ENCODE peak calls at places on chromosomes 3 and 15, in ten cellular contexts. O is HTR-8/SVneo; L is progenitor cell of endocrine pancreas; Y is stimulated activated CD4-positive, alpha-beta T cell treated with anti-CD3 and anti-CD28 coated beads, Interleukin-1b, Interleukin-23, amount 100 ng/mL, for 4 hours; U is KG1; P is GM20000; D is fibroblast of pulmonary artery; N is uterus; B is IMR-90; H is GM19239. G is an unnamed sample.

GRCh38 chr15:29554531-29554930 is 267.7 kb downstream of the TJP1 start:
- DNase-seq in O (no peak), L (no peak), Y (no peak), U (no peak), P (no peak), D (no peak), N (no peak), B (no peak), H (no peak), G (no peak)

GRCh38 chr15:89747708-89748682 is 3.1 kb downstream of the MESP1 start:
- DNase-seq in O (no peak), L (no peak), Y (no peak), U (no peak), P (no peak), D (peak; percentile 17), N (no peak), B (no peak), H (no peak), G (no peak)

GRCh38 chr15:76378691-76379090 is 42.1 kb downstream of the ISL2 start:
- DNase-seq in O (no peak), L (no peak), Y (no peak), U (no peak), P (no peak), D (no peak), N (no peak), B (no peak), H (no peak), G (no peak)

GRCh38 chr15:71171195-71171594 is 55.9 kb downstream of the THSD4 start:
- DNase-seq in O (no peak), L (no peak), Y (no peak), U (no peak), P (no peak), D (no peak), N (no peak), B (no peak), H (no peak), G (no peak)

GRCh38 chr3:181888234-181888633 is 176.5 kb downstream of the SOX2 start:
- DNase-seq in O (no peak), L (no peak), Y (no peak), U (no peak), P (no peak), D (no peak), N (no peak), B (no peak), H (no peak), G (no peak)

GRCh38 chr15:92074646-92075045 is 221.1 kb downstream of the SLCO3A1 start:
- DNase-seq in O (no peak), L (no peak), Y (no peak), U (no peak), P (no peak), D (peak; percentile 65), N (peak; percentile 36), B (peak; percentile 44), H (no peak), G (peak; percentile 61)

GRCh38 chr3:36615861-36616260 is 148.5 kb downstream of the DCLK3 start:
- DNase-seq in O (no peak), L (no peak), Y (no peak), U (no peak), P (no peak), D (no peak), N (no peak), B (no peak), H (no peak), G (no peak)

GRCh38 chr3:138941259-138941885 is 5.6 kb downstream of the FOXL2 start:
- DNase-seq in O (no peak), L (peak; percentile 62), Y (no peak), U (no peak), P (no peak), D (peak; percentile 66), N (no peak), B (peak; percentile 33), H (no peak), G (no peak)

GRCh38 chr3:186471781-186472180 is 72.4 kb downstream of the CRYGS start:
- DNase-seq in O (no peak), L (no peak), Y (no peak), U (no peak), P (no peak), D (no peak), N (no peak), B (no peak), H (no peak), G (no peak)

GRCh38 chr3:185126201-185126600 is 26.7 kb downstream of the C3orf70 start:
- DNase-seq in O (no peak), L (no peak), Y (no peak), U (no peak), P (no peak), D (no peak), N (no peak), B (no peak), H (no peak), G (no peak)

GRCh38 chr15:73927476-73928240 is 1.4 kb downstream of the LOXL1 start:
- DNase-seq in O (peak; percentile 75), L (peak; percentile 63), Y (peak; percentile 74), U (peak; percentile 68), P (peak; percentile 80), D (peak; percentile 46), N (peak; percentile 54), B (peak; percentile 51), H (peak; percentile 50), G (peak; percentile 70)

GRCh38 chr15:39251413-39252197 is 329.3 kb upstream of the THBS1 start:
- DNase-seq in O (no peak), L (no peak), Y (no peak), U (no peak), P (no peak), D (peak; percentile 64), N (no peak), B (peak; percentile 60), H (no peak), G (no peak)

GRCh38 chr3:11054739-11055438 is 62.3 kb downstream of the SLC6A1 start:
- DNase-seq in O (no peak), L (no peak), Y (no peak), U (no peak), P (no peak), D (no peak), N (no peak), B (no peak), H (no peak), G (no peak)

GRCh38 chr15:57570994-57571393 is 20.7 kb upstream of the MYZAP start:
- DNase-seq in O (peak; percentile 34), L (no peak), Y (no peak), U (no peak), P (no peak), D (peak; percentile 76), N (no peak), B (peak; percentile 21), H (no peak), G (no peak)

GRCh38 chr3:3177861-3178497 is 1.5 kb downstream of the CRBN start:
- DNase-seq in O (no peak), L (no peak), Y (no peak), U (no peak), P (no peak), D (peak; percentile 46), N (no peak), B (peak; percentile 12), H (no peak), G (no peak)

GRCh38 chr3:187139126-187139894 is at the start of gene RPL39L:
- DNase-seq in O (peak; percentile 92), L (peak; percentile 66), Y (peak; percentile 91), U (no peak), P (peak; percentile 91), D (peak; percentile 87), N (peak; percentile 71), B (peak; percentile 76), H (peak; percentile 85), G (peak; percentile 86)

GRCh38 chr3:66499881-66500574 is 794 bp downstream of the LRIG1 start:
- DNase-seq in O (no peak), L (peak; percentile 43), Y (peak; percentile 42), U (no peak), P (peak; percentile 62), D (peak; percentile 19), N (peak; percentile 42), B (peak; percentile 43), H (no peak), G (peak; percentile 45)

GRCh38 chr3:121894191-121894990 is at the start of gene SLC15A2:
- DNase-seq in O (no peak), L (no peak), Y (no peak), U (no peak), P (no peak), D (peak; percentile 13), N (no peak), B (no peak), H (no peak), G (peak; percentile 50)

GRCh38 chr3:46722443-46722842 is 4.8 kb upstream of the PRSS50 start:
- DNase-seq in O (no peak), L (no peak), Y (no peak), U (no peak), P (no peak), D (no peak), N (no peak), B (no peak), H (no peak), G (no peak)

GRCh38 chr3:124860599-124860998 is 26.6 kb downstream of the ITGB5 start:
- DNase-seq in O (peak; percentile 86), L (no peak), Y (no peak), U (no peak), P (no peak), D (peak; percentile 98), N (peak; percentile 88), B (peak; percentile 96), H (no peak), G (peak; percentile 61)

GRCh38 chr3:34683851-34684250 is 885.4 kb downstream of the PDCD6IP start:
- DNase-seq in O (peak; percentile 3), L (peak; percentile 49), Y (peak; percentile 8), U (peak; percentile 33), P (peak; percentile 4), D (peak; percentile 71), N (peak; percentile 22), B (peak; percentile 11), H (no peak), G (peak; percentile 52)

GRCh38 chr3:36903119-36903882 is 41.6 kb downstream of the TRANK1 start:
- DNase-seq in O (no peak), L (no peak), Y (no peak), U (no peak), P (no peak), D (peak; percentile 11), N (no peak), B (no peak), H (no peak), G (no peak)

GRCh38 chr15:50854594-50855490 is 53.6 kb upstream of the AP4E1 start:
- DNase-seq in O (no peak), L (no peak), Y (no peak), U (no peak), P (peak; percentile 39), D (peak; percentile 6), N (no peak), B (peak; percentile 11), H (no peak), G (no peak)

GRCh38 chr15:29596266-29596665 is 226.0 kb downstream of the TJP1 start:
- DNase-seq in O (no peak), L (no peak), Y (no peak), U (no peak), P (no peak), D (peak; percentile 66), N (no peak), B (peak; percentile 45), H (no peak), G (no peak)

GRCh38 chr15:31328425-31328998 is 1.9 kb downstream of the KLF13 start:
- DNase-seq in O (no peak), L (no peak), Y (peak; percentile 79), U (no peak), P (peak; percentile 70), D (peak; percentile 29), N (no peak), B (peak; percentile 49), H (no peak), G (no peak)

GRCh38 chr3:142808103-142808917 is 80.6 kb downstream of the PCOLCE2 start:
- DNase-seq in O (peak; percentile 35), L (no peak), Y (no peak), U (no peak), P (no peak), D (peak; percentile 72), N (no peak), B (peak; percentile 72), H (no peak), G (no peak)

GRCh38 chr3:55416381-55416821 is 70.7 kb downstream of the WNT5A start:
- DNase-seq in O (peak; percentile 76), L (no peak), Y (no peak), U (no peak), P (no peak), D (peak; percentile 60), N (no peak), B (peak; percentile 93), H (no peak), G (no peak)

GRCh38 chr3:8988791-8989558 is 25.7 kb upstream of the RAD18 start:
- DNase-seq in O (no peak), L (no peak), Y (no peak), U (no peak), P (no peak), D (no peak), N (no peak), B (no peak), H (no peak), G (no peak)

G was measured in ureter.